ENCODE peak calls at places on chromosomes 13 and 19, in four cellular contexts. K is CD8-positive, alpha-beta T cell; T is H4; V is astrocyte of the hippocampus. G is an unnamed sample.

GRCh38 chr19:16829822-16830289 is 658 bp downstream of the SIN3B start:
- DNase-seq in K (no peak), T (no peak), V (no peak), G (no peak)

GRCh38 chr13:28658539-28658795 is 463 bp upstream of the POMP start:
- DNase-seq in K (no peak), T (no peak), V (no peak), G (no peak)

GRCh38 chr13:102903659-102904407 is 58.0 kb downstream of the ERCC5 start:
- DNase-seq in K (no peak), T (no peak), V (peak), G (no peak)

GRCh38 chr13:110902370-110902769 is 12.5 kb downstream of the ANKRD10 start:
- DNase-seq in K (no peak), T (no peak), V (no peak), G (no peak)

GRCh38 chr19:39304185-39304513 is 7.9 kb downstream of the IFNL1 start:
- DNase-seq in K (no peak), T (no peak), V (no peak), G (no peak)

GRCh38 chr19:4575267-4575793 is 15.8 kb upstream of the SEMA6B start:
- DNase-seq in K (no peak), T (peak), V (peak), G (no peak)

GRCh38 chr19:13932911-13933393 is 5.3 kb downstream of the PODNL1 start:
- DNase-seq in K (no peak), T (no peak), V (no peak), G (no peak)

GRCh38 chr19:6239401-6239844 is 40.4 kb downstream of the MLLT1 start:
- DNase-seq in K (no peak), T (no peak), V (no peak), G (no peak)

GRCh38 chr13:38141792-38142191 is 207.9 kb upstream of the UFM1 start:
- DNase-seq in K (no peak), T (no peak), V (no peak), G (no peak)

GRCh38 chr13:26011996-26012688 is 39.7 kb downstream of the SHISA2 start:
- DNase-seq in K (peak), T (no peak), V (no peak), G (peak)

GRCh38 chr13:51004111-51004865 is 94.7 kb downstream of the RNASEH2B start:
- DNase-seq in K (no peak), T (no peak), V (no peak), G (no peak)

GRCh38 chr13:90375851-90376250 is 971.6 kb upstream of the MIR17HG start:
- DNase-seq in K (no peak), T (no peak), V (no peak), G (no peak)

GRCh38 chr19:58468216-58468839 is 1.4 kb downstream of the ZNF324 start:
- DNase-seq in K (no peak), T (no peak), V (no peak), G (no peak)

GRCh38 chr19:31502536-31503170 is 153.4 kb upstream of the TSHZ3 start:
- DNase-seq in K (no peak), T (no peak), V (no peak), G (no peak)

GRCh38 chr19:3114811-3115210 is 20.6 kb downstream of the GNA11 start:
- DNase-seq in K (no peak), T (no peak), V (no peak), G (no peak)

G was measured in natural killer cell.